ENCODE peak calls at places on chromosomes 4 and X, in nine cellular contexts. G, O, N, W, C, E, Q, U and V are unnamed samples.

GRCh38 chrX:11770320-11770719 is 12.3 kb downstream of the MSL3 start:
- DNase-seq in G (peak; percentile 49), Q (peak; percentile 53), W (peak; percentile 32), O (peak; percentile 71), C (no peak), E (peak; percentile 57), U (peak; percentile 3), N (no peak), V (peak; percentile 39)

GRCh38 chr4:154467886-154468285 is 23.7 kb downstream of the DCHS2 start:
- DNase-seq in G (no peak), E (no peak), W (peak; percentile 83), U (no peak), Q (peak; percentile 55), C (no peak), O (no peak), N (no peak), V (no peak)

GRCh38 chr4:38948551-38948950 is 80.9 kb downstream of the FAM114A1 start:
- DNase-seq in O (peak; percentile 94), N (no peak), C (no peak), G (no peak), W (no peak), E (no peak), U (no peak), Q (peak; percentile 89), V (no peak)

GRCh38 chrX:39204945-39205344 is 403.7 kb downstream of the MID1IP1 start:
- DNase-seq in Q (no peak), G (no peak), E (no peak), N (no peak), C (no peak), U (no peak), O (no peak), W (no peak), V (no peak)

GRCh38 chr4:148270600-148270999 is 171.6 kb downstream of the NR3C2 start:
- DNase-seq in E (no peak), O (no peak), W (no peak), U (no peak), Q (no peak), N (no peak), C (no peak), G (no peak), V (no peak)

GRCh38 chrX:122943918-122944317 is 240.2 kb upstream of the GRIA3 start:
- DNase-seq in N (no peak), Q (peak; percentile 70), E (no peak), W (no peak), U (no peak), C (no peak), G (no peak), O (no peak), V (no peak)

GRCh38 chr4:147492761-147493160 is 11.9 kb downstream of the EDNRA start:
- DNase-seq in U (no peak), W (no peak), G (no peak), N (no peak), Q (peak; percentile 69), C (no peak), O (peak; percentile 88), E (no peak), V (no peak)

GRCh38 chr4:16253127-16253960 is 27.1 kb upstream of the TAPT1 start:
- DNase-seq in N (no peak), C (no peak), W (peak; percentile 41), G (no peak), U (no peak), Q (peak; percentile 89), O (peak; percentile 75), E (no peak), V (peak; percentile 39)

GRCh38 chr4:127630152-127630551 is 2.6 kb upstream of the INTU start:
- DNase-seq in C (no peak), W (no peak), N (no peak), U (no peak), E (no peak), O (no peak), Q (no peak), G (no peak), V (no peak)